ENCODE peak calls at places on chromosomes 3 and 15, in six cellular contexts. K, G, H, W, F and O are unnamed samples.

GRCh38 chr3:83946045-83946444 is 1012.7 kb upstream of the CADM2 start:
- DNase-seq in G (no peak), F (no peak), K (no peak), W (no peak), H (no peak), O (no peak)

GRCh38 chr3:171163724-171164465 is 137.4 kb upstream of the SLC2A2 start:
- DNase-seq in F (no peak), H (peak), G (no peak), W (no peak), K (no peak), O (no peak)

GRCh38 chr3:61053781-61054496 is 197.3 kb downstream of the FHIT start:
- DNase-seq in G (no peak), H (no peak), F (no peak), W (no peak), K (no peak), O (no peak)

GRCh38 chr3:178518660-178519396 is 17.4 kb upstream of the KCNMB2 start:
- DNase-seq in F (no peak), K (peak), G (no peak), W (no peak), H (no peak), O (peak)

GRCh38 chr15:48005921-48006541 is 114.8 kb upstream of the SLC24A5 start:
- DNase-seq in H (peak), W (no peak), K (no peak), G (no peak), F (no peak), O (peak)

GRCh38 chr3:170761103-170761502 is 108.9 kb downstream of the RPL22L1 start:
- DNase-seq in H (no peak), W (no peak), F (no peak), K (no peak), G (no peak), O (no peak)

GRCh38 chr15:31255176-31255510 is 71.5 kb upstream of the KLF13 start:
- DNase-seq in W (no peak), G (no peak), H (no peak), K (no peak), F (no peak), O (no peak)

GRCh38 chr3:51380601-51381332 is 4.3 kb upstream of the MANF start:
- DNase-seq in H (no peak), K (no peak), W (no peak), F (no peak), G (no peak), O (no peak)

GRCh38 chr3:154307363-154307762 is 16.9 kb downstream of the DHX36 start:
- DNase-seq in G (no peak), K (no peak), F (no peak), W (no peak), H (no peak), O (no peak)

GRCh38 chr3:129576514-129577345 is 29.7 kb downstream of the PLXND1 start:
- DNase-seq in F (no peak), G (no peak), H (peak), K (peak), W (no peak), O (peak)

GRCh38 chr3:196524527-196524926 is 9.4 kb upstream of the SMCO1 start:
- DNase-seq in G (no peak), K (no peak), W (no peak), F (no peak), H (no peak), O (peak)

GRCh38 chr3:177824190-177824786 is 627.0 kb upstream of the TBL1XR1 start:
- DNase-seq in H (peak), G (no peak), K (no peak), F (peak), W (no peak), O (peak)

GRCh38 chr15:92663250-92663951 is 7.8 kb upstream of the FAM174B start:
- DNase-seq in H (no peak), K (peak), F (no peak), W (no peak), G (no peak), O (no peak)

GRCh38 chr15:28021281-28022039 is 77.7 kb downstream of the OCA2 start:
- DNase-seq in W (peak), K (peak), H (peak), G (peak), F (peak), O (peak)

GRCh38 chr3:143327388-143327787 is 207.8 kb downstream of the CHST2 start:
- DNase-seq in G (no peak), F (peak), W (no peak), H (no peak), K (no peak), O (no peak)
- TF ChIP-seq CTCF in G (peak), F (no peak), W (no peak), H (peak), K (no peak), O (peak)

GRCh38 chr3:65562444-65562843 is 476.3 kb downstream of the MAGI1 start:
- DNase-seq in W (no peak), G (no peak), H (no peak), F (no peak), K (no peak), O (no peak)

GRCh38 chr3:65559643-65560042 is 479.1 kb downstream of the MAGI1 start:
- DNase-seq in H (no peak), G (no peak), F (no peak), W (no peak), K (no peak), O (no peak)

GRCh38 chr3:65561617-65562016 is 477.1 kb downstream of the MAGI1 start:
- DNase-seq in F (no peak), K (peak), H (no peak), G (no peak), W (no peak), O (no peak)

GRCh38 chr3:65560133-65560532 is 478.6 kb downstream of the MAGI1 start:
- DNase-seq in G (no peak), H (no peak), K (no peak), W (no peak), F (no peak), O (no peak)

DNA sequence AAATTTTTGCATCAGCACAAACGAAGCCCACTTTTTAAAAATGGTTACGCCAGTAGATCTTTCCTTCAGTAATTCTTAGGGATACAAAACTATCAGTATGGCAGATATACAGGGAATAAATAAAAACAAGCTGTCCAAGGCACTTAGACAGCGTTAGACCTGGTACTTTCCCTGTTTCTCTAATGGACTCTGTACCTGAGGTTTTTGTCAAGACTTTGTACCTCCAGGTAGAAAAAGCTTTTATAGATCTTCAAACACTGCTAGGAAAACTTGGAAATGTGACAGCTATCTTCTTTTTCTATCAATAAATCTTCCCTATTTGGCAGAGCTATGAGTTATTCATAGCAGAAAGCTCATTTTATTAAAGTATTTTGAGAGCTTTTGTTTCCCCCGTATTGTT is 477.8 kb downstream of the MAGI1 start:
- DNase-seq in G (no peak), H (no peak), W (no peak), F (no peak), K (no peak), O (no peak)
- H3K4me3 ChIP-seq in G (no peak), H (no peak), W (no peak), F (no peak), K (no peak), O (no peak)

GRCh38 chr15:90902996-90903732 is at the start of gene MAN2A2:
- DNase-seq in W (no peak), G (no peak), H (peak), K (peak), F (peak), O (peak)

GRCh38 chr15:90902656-90902995 is 476 bp upstream of the MAN2A2 start:
- DNase-seq in K (no peak), W (no peak), G (no peak), H (no peak), F (no peak), O (no peak)

GRCh38 chr15:90905306-90906180 is 2.4 kb downstream of the MAN2A2 start:
- DNase-seq in F (no peak), K (no peak), G (no peak), W (no peak), H (no peak), O (no peak)

GRCh38 chr15:90904746-90905145 is 1.6 kb downstream of the MAN2A2 start:
- DNase-seq in K (no peak), F (no peak), W (no peak), G (no peak), H (no peak), O (no peak)

DNA sequence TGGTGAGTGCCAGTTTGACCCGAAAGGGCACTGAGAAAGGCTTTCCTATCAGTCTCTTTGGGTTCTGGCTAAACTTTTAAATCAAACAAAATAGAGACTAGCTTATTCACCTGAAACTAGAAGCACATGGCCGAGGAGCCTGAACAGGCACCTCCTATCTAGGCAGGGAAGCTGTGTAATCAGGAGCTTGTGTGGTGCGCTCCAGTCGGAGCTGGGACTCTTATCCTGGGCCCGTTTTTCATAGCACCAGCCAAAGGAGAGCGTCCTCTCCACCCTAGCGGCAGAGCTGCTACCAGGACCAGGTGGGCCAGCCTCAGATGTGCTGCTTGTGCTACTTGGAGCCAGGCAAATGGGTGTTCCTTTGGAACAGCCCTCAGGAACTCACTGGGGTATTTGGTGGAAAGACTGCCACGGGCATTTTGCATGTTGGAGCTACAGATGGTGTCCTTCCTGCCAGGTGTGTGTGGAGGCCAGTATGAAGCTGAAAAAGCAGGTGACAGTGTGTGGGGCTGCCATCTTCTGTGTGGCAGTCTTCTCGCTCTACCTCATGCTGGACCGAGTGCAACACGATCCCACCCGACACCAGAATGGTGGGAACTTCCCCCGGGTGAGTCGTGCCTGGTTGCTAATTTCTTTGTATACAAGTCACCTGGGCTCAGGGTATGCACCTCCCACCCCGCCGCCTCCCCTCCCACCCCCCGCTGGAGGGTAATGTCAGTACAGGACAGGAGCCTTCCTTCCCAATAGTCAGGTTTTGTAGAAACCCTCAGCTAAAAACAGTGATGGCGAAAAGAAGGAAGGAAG is 833 bp downstream of the MAN2A2 start:
- DNase-seq in W (peak), H (no peak), G (no peak), F (no peak), K (peak), O (no peak)
- TF ChIP-seq CTCF in W (no peak), H (no peak), G (no peak), F (no peak), K (peak), O (no peak)

DNA sequence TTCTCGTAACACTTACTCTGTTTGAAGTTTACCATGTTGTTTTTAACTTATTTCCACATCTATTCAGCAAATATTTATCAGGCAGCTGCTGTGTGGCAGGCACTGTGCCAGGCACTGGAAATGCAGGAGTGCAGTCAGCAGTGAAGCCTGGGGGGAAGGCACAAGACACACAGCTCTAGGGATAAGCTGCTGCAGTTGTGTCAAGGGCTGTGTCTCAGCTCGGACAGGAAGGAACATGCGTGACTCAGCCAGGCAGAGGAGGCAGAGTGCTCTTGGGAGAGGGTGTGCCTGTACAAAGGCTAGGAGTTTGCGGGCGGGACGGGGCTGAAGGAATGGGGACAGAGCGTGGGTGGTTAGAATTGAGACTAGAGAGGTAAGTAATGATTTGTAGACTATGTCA is 24.7 kb downstream of the LYSMD4 start:
- DNase-seq in K (no peak), G (peak), H (peak), F (peak), W (no peak), O (peak)
- H3K4me3 ChIP-seq in K (no peak), G (no peak), H (no peak), F (no peak), W (no peak), O (no peak)

DNA sequence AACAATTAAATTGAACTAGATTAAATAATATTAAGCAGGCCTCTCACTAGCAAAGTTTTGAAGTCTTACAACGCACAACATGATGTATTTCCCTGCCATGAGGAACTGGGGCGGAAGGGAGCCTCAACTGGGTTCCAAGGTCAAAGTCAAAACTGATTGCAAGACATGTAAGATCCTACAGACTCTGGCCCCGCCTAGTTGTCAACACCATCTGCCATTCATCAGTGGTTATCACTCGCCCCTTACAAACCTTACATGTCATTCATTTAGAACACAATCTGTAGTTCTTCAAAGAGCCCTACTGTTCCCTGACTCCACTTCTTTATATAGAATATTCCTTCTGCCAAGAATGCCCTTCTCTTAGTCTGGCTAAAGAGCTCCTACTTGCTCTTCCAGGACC is 10.0 kb downstream of the ATP13A3 start:
- DNase-seq in F (no peak), K (no peak), H (no peak), G (no peak), W (no peak), O (no peak)
- TF ChIP-seq CTCF in F (no peak), K (no peak), H (no peak), G (no peak), W (no peak), O (no peak)

GRCh38 chr3:149131594-149131993 is 2.2 kb downstream of the HPS3 start:
- DNase-seq in H (no peak), K (peak), G (no peak), W (no peak), F (no peak), O (no peak)
- H3K4me3 ChIP-seq in H (peak), K (no peak), G (no peak), W (no peak), F (no peak), O (no peak)

DNA sequence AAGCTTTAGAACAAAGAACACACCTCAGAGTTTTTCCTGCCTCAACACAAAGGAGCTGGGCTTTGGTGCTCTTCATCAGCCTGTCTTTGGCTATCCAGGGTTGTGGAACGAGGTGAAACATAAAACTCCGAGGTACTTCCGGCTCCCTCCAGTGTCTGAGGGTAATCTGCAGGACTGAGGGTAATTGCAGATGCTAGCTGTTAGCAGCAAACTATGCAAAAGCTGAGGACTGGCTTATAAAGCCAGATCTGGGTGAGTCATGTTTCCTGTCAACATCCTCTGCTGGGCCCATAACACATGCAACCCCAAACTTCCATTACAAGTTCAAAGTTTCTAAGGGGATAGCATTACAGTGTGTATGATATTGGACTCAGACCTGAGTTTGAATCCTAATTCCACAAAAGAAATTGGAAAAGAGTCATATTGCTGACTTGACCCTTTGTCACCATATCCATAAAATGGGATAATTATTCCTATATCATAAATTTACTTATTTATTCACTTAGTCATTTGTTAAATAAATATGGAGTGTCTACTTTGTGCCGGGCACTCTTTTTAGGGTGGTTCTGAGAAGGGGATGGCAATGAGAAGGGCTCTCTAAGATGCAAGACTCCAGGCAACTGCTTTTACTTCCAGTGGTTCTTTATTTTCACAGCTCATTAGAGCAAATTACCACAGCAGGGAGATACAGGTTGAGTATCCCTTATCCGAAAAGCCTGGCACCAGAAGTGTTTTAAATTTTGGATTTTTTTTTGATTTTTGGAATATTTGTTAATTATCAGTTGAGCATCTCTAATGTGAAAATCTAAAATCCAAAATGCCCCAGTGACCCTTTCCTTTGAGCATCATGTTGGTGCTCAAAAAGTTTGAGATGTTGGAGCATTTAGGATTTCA is 9.5 kb upstream of the TRIM69 start:
- DNase-seq in W (peak), G (peak), H (peak), F (peak), K (peak), O (peak)
- TF ChIP-seq CTCF in W (peak), G (peak), H (peak), F (no peak), K (no peak), O (peak)

DNA sequence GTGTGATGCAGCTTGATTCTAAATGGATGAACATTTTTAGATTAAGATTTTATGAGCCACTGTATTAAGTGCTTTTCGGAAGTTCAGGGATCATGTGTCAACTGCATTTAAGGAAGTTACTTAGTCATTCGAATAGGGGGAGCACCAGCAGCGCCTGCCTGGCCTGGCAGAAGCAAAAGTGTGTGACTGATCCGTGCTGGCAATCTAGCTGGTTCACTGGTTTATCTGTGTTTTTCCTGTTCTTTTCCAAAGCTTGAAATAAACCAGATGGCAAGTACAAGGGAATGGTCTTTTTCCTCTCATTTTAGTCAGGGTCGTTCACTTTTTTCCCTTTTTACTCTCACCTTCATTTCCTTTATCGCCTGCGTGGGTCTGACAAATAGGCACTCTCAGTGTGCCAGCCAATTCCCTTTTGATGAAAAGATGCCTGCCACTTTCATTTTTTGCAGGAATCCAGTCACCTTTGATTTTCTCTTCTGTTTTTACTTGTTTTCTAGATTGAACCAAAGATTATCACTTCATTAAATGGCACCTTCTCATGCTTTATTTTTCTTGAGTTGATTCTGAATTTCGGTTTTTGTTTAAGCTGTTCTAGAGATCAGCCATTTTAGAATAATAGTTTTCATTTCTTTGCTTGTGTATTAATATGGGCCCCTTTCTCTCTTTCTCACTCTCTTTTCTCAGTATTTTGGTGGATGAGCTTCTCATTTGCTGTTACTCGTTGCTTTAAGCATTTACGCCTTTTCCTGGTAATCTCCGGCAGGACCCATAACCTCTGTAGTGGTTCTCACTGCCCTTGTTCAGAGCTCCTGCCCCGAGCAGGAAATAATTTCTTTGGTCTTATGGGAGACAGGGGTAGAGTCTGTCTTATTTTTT is 2.8 kb downstream of the ABHD2 start:
- DNase-seq in F (peak), H (peak), W (no peak), G (no peak), K (peak), O (peak)
- H3K4me3 ChIP-seq in F (peak), H (peak), W (peak), G (peak), K (peak), O (peak)

GRCh38 chr3:190225186-190225692 is 97.0 kb downstream of the CLDN1 start:
- DNase-seq in G (no peak), K (peak), H (peak), F (peak), W (no peak), O (peak)
- TF ChIP-seq CTCF in G (peak), K (peak), H (peak), F (peak), W (peak), O (peak)

GRCh38 chr3:173814809-173815208 is 417.3 kb downstream of the NLGN1 start:
- DNase-seq in F (no peak), G (no peak), W (no peak), K (no peak), H (no peak), O (no peak)

GRCh38 chr3:173823911-173824460 is 426.4 kb downstream of the NLGN1 start:
- DNase-seq in W (no peak), H (peak), G (no peak), F (no peak), K (no peak), O (no peak)

DNA sequence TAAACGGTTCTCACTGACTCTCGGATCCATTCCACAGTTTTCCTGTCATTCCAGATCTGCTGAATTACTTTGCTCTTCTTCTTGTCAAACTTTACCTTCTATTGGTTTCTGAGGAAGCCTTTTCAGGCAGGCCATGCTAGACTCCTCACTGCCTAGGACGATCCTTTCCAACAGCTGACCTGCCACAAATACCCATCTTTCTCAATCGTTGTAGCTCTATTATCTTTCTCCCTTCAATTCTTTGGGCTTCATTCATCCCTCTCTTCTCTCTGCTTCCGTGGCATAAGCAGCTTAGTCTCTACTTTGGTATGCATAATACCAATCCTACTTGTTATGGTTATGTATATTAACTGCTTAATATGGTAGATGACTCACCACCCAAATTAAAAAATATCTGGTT is 421.8 kb downstream of the NLGN1 start:
- DNase-seq in F (peak), G (no peak), K (no peak), H (no peak), W (no peak), O (no peak)
- H3K4me3 ChIP-seq in F (no peak), G (no peak), K (no peak), H (no peak), W (no peak), O (no peak)